ENCODE peak calls at places on chromosomes 5 and 9, in seven cellular contexts. E is A549, V is SK-N-SH, N is right cardiac atrium, T is breast epithelium, P is neural progenitor cell, U is HepG2. K is an unnamed sample.

GRCh38 chr9:36731576-36731975 is 158.9 kb downstream of the MELK start:
- DNase-seq in U (no peak), V (no peak), P (no peak), E (no peak), N (no peak), T (no peak), K (peak; percentile 33)

GRCh38 chr5:104199771-104200170 is 637.2 kb upstream of the NUDT12 start:
- DNase-seq in P (no peak), T (no peak), V (no peak), N (no peak), E (no peak), U (no peak), K (no peak)

GRCh38 chr5:98099448-98100105 is 673.9 kb upstream of the RGMB start:
- DNase-seq in P (no peak), E (no peak), U (no peak), V (no peak), N (no peak), T (no peak), K (peak; percentile 59)

GRCh38 chr5:103041071-103041676 is 78.8 kb downstream of the GIN1 start:
- DNase-seq in E (peak; percentile 5), T (no peak), V (peak; percentile 48), P (no peak), U (peak; percentile 20), N (no peak), K (peak; percentile 77)

GRCh38 chr9:3760031-3760430 is 234.2 kb upstream of the RFX3 start:
- DNase-seq in V (no peak), N (no peak), E (no peak), T (no peak), U (no peak), P (peak; percentile 61), K (no peak)

GRCh38 chr5:26700759-26701384 is 337.5 kb downstream of the CDH9 start:
- DNase-seq in E (peak; percentile 47), N (no peak), T (no peak), V (peak; percentile 38), P (peak; percentile 63), U (peak; percentile 45), K (peak; percentile 68)

GRCh38 chr5:125612356-125613149 is 810.7 kb upstream of the GRAMD2B start:
- DNase-seq in E (no peak), U (no peak), V (no peak), N (no peak), T (no peak), P (no peak), K (no peak)

GRCh38 chr9:96599298-96599697 is 20.3 kb downstream of the CDC14B start:
- DNase-seq in T (no peak), E (no peak), N (no peak), P (no peak), U (no peak), V (no peak), K (no peak)

GRCh38 chr5:109141499-109142200 is 268.1 kb downstream of the PJA2 start:
- DNase-seq in N (no peak), T (no peak), V (no peak), U (no peak), P (no peak), E (no peak), K (no peak)

GRCh38 chr5:139392678-139393496 is 2.0 kb downstream of the PROB1 start:
- DNase-seq in N (peak; percentile 81), U (no peak), P (peak; percentile 85), V (peak; percentile 92), T (no peak), E (peak; percentile 92), K (peak; percentile 88)

GRCh38 chr9:26833792-26834191 is 58.8 kb downstream of the CAAP1 start:
- DNase-seq in U (no peak), P (no peak), T (no peak), E (no peak), V (no peak), N (no peak), K (peak; percentile 17)

GRCh38 chr5:131109540-131110255 is 55.4 kb downstream of the HINT1 start:
- DNase-seq in E (peak; percentile 46), N (no peak), V (peak; percentile 46), U (peak; percentile 17), T (no peak), P (peak; percentile 59), K (peak; percentile 65)

GRCh38 chr9:32783168-32783891 is at the start of gene TMEM215:
- DNase-seq in P (peak; percentile 88), U (no peak), T (no peak), E (peak; percentile 20), N (peak; percentile 46), V (peak; percentile 88), K (peak; percentile 12)

GRCh38 chr5:43603535-43604363 is 769 bp downstream of the NNT start:
- DNase-seq in V (peak; percentile 84), U (peak; percentile 31), N (peak; percentile 88), T (peak; percentile 68), E (no peak), P (peak; percentile 35), K (peak; percentile 47)

DNA sequence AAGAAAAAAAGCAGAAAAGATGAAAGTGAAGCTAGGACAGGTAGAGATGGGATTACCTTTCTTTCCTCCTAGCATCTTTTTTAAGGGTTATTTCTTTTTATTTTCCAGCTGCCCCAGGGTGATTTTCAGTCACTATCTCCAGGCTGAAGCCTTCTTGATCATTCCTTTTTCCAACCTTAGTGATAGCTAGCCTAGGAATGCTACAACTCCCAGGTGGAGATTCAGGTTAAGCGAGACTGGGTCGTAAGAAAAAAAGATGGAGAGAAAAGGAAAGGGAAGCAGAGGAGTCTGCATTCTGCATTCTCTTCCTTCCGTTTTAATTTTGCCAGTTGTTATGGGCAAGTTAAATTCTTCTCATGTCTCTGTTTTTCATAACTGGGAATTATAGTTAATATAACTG is 36.7 kb upstream of the RIC1 start:
- DNase-seq in V (no peak), U (no peak), N (no peak), T (no peak), P (no peak), E (no peak), K (no peak)
- H3K4me1 ChIP-seq in V (peaks cover 2% of the 10 kb centered on the region), U (no peaks in the 10 kb centered on the region), N (no peaks in the 10 kb centered on the region), T (no peaks in the 10 kb centered on the region), P (no peaks in the 10 kb centered on the region), E (no peaks in the 10 kb centered on the region), K (peaks cover 8% of the 10 kb centered on the region)

GRCh38 chr9:69109152-69109551 is 64.9 kb upstream of the TJP2 start:
- DNase-seq in P (no peak), N (no peak), V (no peak), T (no peak), E (no peak), U (no peak), K (no peak)

GRCh38 chr9:69107801-69108200 is 66.3 kb upstream of the TJP2 start:
- DNase-seq in P (no peak), V (no peak), N (no peak), T (no peak), E (no peak), U (no peak), K (no peak)

DNA sequence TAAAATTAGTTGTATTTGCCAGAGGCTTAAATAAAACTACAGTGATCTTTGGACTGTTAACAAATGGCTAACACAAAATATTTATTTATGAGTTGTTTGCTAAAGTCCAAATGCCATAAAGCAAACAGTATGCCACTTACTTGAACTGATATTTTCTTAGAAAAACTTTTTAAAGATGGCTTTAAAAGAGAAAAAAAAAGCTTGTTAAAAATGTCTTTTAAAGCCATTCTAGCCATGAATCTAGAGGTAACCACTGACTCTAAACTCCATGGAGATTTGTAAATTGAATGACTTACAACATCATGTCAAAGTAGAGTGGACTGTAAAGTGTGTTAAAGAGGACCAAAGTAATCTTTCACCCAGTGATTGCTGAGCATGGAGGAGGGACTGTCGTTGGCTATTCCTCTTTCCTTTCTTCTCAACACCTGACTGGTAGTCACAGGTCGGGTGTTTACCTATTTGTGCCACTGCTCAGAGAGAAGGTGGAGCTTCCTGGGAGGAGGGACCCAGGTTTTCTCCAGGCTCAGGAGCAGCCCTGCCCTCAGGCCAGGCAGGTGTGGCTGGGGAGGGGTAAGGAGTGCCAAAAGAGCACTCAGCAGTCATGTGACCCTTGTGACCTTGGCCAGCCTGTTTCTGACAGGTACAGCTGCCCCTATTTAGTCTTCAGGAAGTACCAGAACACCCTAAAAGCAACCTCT is 69.1 kb upstream of the TJP2 start:
- DNase-seq in V (no peak), T (peak; percentile 72), E (no peak), N (no peak), U (peak; percentile 86), P (no peak), K (no peak)
- H3K27ac ChIP-seq in V (no peak overlapping the region), T (peak overlapping the region; percentile 22), E (no peak overlapping the region), N (no peak overlapping the region), U (peak overlapping the region; percentile 100), P (no peak overlapping the region), K (no peak overlapping the region)

DNA sequence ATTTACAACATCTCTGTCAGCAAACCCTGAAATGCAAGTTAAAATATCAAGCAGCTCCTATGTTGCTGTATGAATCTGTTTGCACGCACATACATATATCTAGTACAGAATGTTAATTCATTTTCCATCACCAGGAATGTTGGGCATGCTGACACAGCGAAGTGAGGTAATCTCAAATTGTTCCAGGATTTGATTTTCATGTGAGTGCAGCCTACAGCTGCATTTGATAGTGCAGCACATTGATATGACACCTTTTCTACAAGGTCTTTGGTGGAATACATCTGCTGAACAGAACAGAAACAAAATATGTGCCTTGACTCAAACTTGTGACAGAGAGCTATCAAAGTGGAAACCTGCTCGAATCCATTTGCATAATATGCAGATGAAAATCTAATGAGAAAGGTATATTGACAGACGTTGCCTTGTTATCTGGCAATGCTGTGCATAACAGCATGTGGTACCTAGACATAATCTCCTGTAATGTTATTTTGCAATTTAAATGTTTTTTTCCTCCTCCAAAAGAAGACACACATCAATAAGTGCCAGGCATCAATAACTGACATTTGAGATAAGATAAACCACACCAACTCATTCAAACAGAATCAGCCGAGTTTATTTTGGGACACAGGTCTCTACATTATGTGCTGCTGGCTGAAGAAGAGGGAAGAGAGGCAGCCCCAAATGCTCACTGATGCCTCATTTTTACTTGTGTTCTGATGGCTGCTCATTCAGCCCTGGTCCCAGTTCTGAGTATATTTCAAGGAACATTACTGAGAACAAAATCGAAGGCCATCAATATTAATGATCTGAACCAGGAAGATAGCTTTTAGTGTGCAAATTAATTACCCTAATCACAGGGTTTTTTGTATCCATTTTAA is 512.2 kb downstream of the ZNF608 start:
- DNase-seq in N (no peak), U (no peak), P (no peak), T (no peak), E (no peak), V (peak; percentile 45), K (no peak)
- H3K4me3 ChIP-seq in N (no peak overlapping the region), U (no peak overlapping the region), P (no peak overlapping the region), T (no peak overlapping the region), E (no peak overlapping the region), V (no peak overlapping the region), K (no peak overlapping the region)

GRCh38 chr9:127543221-127543620 is 68.9 kb upstream of the STXBP1 start:
- DNase-seq in N (peak; percentile 65), E (no peak), P (no peak), V (no peak), U (no peak), T (no peak), K (no peak)

GRCh38 chr9:127548352-127548878 is 63.7 kb upstream of the STXBP1 start:
- DNase-seq in U (peak; percentile 77), T (no peak), P (no peak), V (no peak), N (peak; percentile 13), E (no peak), K (no peak)

GRCh38 chr9:127543973-127544533 is 68.0 kb upstream of the STXBP1 start:
- DNase-seq in N (peak; percentile 5), T (no peak), P (no peak), V (no peak), E (no peak), U (no peak), K (no peak)

GRCh38 chr9:127546125-127546832 is 65.8 kb upstream of the STXBP1 start:
- DNase-seq in V (no peak), N (peak; percentile 53), E (no peak), P (no peak), U (peak; percentile 55), T (no peak), K (no peak)

GRCh38 chr9:127545196-127546124 is 66.6 kb upstream of the STXBP1 start:
- DNase-seq in P (peak; percentile 42), N (peak; percentile 85), E (peak; percentile 94), T (peak; percentile 81), V (no peak), U (peak; percentile 96), K (no peak)
- H3K4me1 ChIP-seq in P (peaks cover 15% of the 10 kb centered on the region), N (peaks cover 33% of the 10 kb centered on the region), E (peaks cover 91% of the 10 kb centered on the region), T (peaks cover 23% of the 10 kb centered on the region), V (peaks cover 20% of the 10 kb centered on the region), U (peaks cover 58% of the 10 kb centered on the region), K (no peaks in the 10 kb centered on the region)